ENCODE peak calls at places on chromosomes 7 and 10, in nine cellular contexts. I, Z, T, L, K, P, M, E and A are unnamed samples.

GRCh38 chr10:73856261-73856660 is 18.1 kb downstream of the CAMK2G start:
- DNase-seq in T (no peak), M (no peak), P (no peak), I (no peak), K (no peak), Z (no peak), E (no peak), L (no peak), A (no peak)

GRCh38 chr10:119517235-119518141 is 25.0 kb downstream of the RGS10 start:
- DNase-seq in E (no peak), Z (peak), M (peak), I (no peak), K (peak), L (peak), T (peak), P (peak), A (no peak)

GRCh38 chr7:112529486-112529885 is 48.7 kb downstream of the LSMEM1 start:
- DNase-seq in I (no peak), T (peak), L (no peak), E (no peak), K (no peak), M (no peak), P (peak), Z (no peak), A (no peak)

GRCh38 chr10:15585303-15585715 is 134.4 kb downstream of the ITGA8 start:
- DNase-seq in M (peak), Z (peak), P (peak), T (peak), E (peak), I (peak), K (peak), L (no peak), A (no peak)

GRCh38 chr7:44329888-44330287 is 4.5 kb upstream of the CAMK2B start:
- DNase-seq in M (no peak), K (no peak), I (no peak), L (no peak), P (no peak), E (no peak), Z (no peak), T (no peak), A (no peak)

GRCh38 chr7:18354686-18355085 is 140.9 kb upstream of the HDAC9 start:
- DNase-seq in Z (no peak), E (no peak), P (no peak), M (no peak), K (no peak), L (no peak), T (no peak), I (no peak), A (no peak)

GRCh38 chr7:2810682-2811471 is 33.2 kb downstream of the GNA12 start:
- DNase-seq in P (no peak), T (no peak), L (no peak), M (peak), Z (no peak), I (no peak), K (peak), E (no peak), A (no peak)

GRCh38 chr7:26815452-26815851 is 48.9 kb downstream of the SKAP2 start:
- DNase-seq in M (no peak), I (no peak), K (no peak), Z (no peak), L (no peak), T (no peak), P (no peak), E (no peak), A (no peak)

GRCh38 chr10:65235846-65236245 is 1690.0 kb upstream of the LRRTM3 start:
- DNase-seq in Z (no peak), T (no peak), E (no peak), I (no peak), P (no peak), K (no peak), M (no peak), L (no peak), A (no peak)

GRCh38 chr10:33421789-33422188 is 87.3 kb upstream of the NRP1 start:
- DNase-seq in Z (peak), L (no peak), M (no peak), P (peak), K (no peak), E (no peak), I (peak), T (peak), A (no peak)

GRCh38 chr10:66928000-66928770 is 2.3 kb downstream of the LRRTM3 start:
- DNase-seq in K (peak), Z (no peak), T (no peak), I (no peak), M (no peak), E (peak), L (no peak), P (no peak), A (no peak)

GRCh38 chr10:5416981-5417380 is 4.6 kb downstream of the NET1 start:
- DNase-seq in P (no peak), T (no peak), E (peak), L (no peak), K (peak), Z (no peak), M (no peak), I (peak), A (no peak)

GRCh38 chr10:100122780-100123179 is 41.1 kb upstream of the CPN1 start:
- DNase-seq in I (no peak), P (no peak), K (no peak), M (no peak), E (no peak), T (no peak), L (no peak), Z (no peak), A (no peak)

GRCh38 chr7:18958627-18959026 is 158.8 kb downstream of the TWIST1 start:
- DNase-seq in T (peak), I (no peak), E (no peak), P (peak), K (no peak), L (no peak), M (no peak), Z (no peak), A (no peak)

GRCh38 chr7:126940723-126941307 is 311.9 kb downstream of the GRM8 start:
- DNase-seq in K (no peak), M (no peak), E (no peak), T (peak), P (no peak), Z (peak), L (no peak), I (no peak), A (no peak)

GRCh38 chr7:150595361-150595760 is 28.2 kb downstream of the GIMAP4 start:
- DNase-seq in E (no peak), T (no peak), K (no peak), M (no peak), I (no peak), L (no peak), Z (no peak), P (no peak), A (no peak)

DNA sequence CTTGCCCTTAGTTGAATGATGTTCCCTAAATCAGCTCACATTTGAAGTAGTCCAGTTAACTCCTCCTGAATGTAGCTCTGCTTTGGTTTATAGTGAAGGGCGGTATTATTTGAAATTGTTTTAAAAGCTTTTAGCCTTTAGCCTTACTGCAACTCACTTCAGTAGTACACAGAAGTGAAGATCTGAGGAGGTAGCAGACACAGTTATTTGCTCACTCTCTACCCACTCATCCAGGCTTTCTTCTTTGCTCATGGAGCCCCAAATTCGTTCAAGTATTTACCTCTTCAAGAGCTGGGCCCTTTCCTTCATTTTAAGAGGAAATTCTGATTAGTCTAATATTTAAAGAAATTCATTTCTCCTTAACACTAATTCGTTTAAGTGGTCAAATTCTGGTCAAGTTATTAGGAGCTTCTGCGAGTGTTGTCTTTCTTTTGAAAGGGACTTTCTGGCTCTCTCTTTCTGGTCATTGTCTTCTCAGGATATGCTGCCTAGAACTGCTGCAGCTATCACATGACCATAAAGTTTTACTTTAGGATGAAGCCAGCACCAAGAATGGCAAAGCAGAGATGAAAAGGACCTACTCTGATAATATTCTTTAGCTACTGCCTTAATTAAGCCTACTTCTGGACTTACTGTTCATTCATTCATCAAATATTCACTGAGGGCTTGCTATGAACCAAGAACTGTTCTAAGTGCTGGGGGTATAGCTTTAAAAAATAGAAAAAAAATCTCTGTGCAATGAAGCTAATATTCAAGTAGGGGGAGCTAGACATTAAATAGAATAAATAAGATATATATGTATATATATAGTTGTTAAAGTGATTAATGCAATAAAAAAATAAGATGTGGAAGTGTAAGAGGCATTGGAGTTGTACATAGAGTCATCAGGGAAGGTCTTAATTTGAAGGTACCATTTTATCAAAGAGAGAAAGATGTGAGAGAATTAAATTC is 180.9 kb upstream of the AGR3 start:
- DNase-seq in M (no peak), T (no peak), Z (no peak), I (no peak), P (no peak), E (no peak), K (no peak), L (no peak), A (no peak)
- TF ChIP-seq CTCF in M (peak), T (peak), Z (peak), I (no peak), P (peak), E (no peak), K (peak), L (peak), A (peak)

DNA sequence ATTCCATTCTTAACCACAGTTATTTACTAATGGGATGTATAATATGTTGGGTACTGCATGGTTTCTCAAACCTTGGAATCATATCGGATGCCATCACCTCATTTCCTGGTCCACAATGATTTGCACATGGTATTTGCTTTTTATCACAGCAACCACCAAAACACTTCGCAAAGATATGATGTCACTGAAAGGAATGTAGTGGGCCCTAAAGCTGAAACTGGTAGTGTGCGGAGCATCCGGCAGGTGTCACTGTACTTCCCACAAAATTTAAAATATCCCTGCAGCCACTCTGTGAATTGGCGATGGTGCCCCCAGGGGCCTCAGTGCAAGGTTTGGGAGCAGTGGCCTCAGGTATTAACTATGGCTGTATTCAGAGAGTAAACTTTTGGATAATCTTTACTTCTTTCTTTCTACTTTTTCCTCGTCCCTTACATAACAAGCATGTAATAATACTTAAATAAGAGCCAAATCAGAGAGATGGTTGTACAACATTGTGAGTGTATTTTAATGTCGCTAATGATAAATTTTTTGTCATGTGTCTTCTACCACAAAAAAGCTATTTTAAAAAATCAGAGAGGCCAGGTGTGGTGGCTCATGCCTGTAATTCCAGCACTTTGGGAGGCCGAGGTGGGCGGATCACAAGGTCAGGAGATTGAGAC is 66.2 kb downstream of the FAM241B start:
- DNase-seq in P (peak), Z (peak), T (peak), M (no peak), E (peak), L (no peak), I (no peak), K (peak), A (no peak)
- TF ChIP-seq CTCF in P (peak), Z (peak), T (peak), M (peak), E (peak), L (peak), I (peak), K (peak), A (peak)

DNA sequence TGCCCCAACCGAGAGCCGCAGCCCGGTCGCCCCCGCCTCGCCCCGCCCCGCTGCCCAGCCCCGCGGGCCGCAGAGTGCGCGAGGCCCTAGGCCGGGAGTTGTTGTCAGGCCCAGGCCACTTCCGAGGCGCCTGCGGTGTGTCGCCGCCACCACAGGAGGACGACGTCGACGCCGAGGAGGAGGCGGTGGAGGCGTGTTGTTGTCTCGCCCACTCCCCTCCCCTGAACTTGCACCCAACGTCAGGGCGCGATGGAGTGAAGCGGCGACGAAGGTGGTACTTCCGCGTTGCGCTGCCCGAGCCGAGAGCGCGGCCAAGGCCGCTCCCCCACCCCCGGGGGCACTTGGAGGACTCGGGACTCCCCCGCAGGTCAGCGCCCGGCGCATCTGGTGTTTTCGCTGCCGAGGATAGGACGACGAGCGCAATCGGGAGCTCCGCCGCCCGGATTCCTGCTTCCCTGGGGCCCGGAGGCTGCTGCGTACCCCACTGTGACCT is at the start of gene CDK13:
- DNase-seq in K (peak), I (peak), P (peak), T (peak), M (peak), L (peak), Z (peak), E (peak), A (peak)
- TF ChIP-seq CTCF in K (peak), I (no peak), P (no peak), T (no peak), M (no peak), L (no peak), Z (peak), E (no peak), A (peak)

GRCh38 chr10:72385724-72386123 is 31.0 kb upstream of the DNAJB12 start:
- DNase-seq in E (no peak), I (no peak), P (no peak), M (no peak), T (no peak), L (no peak), Z (no peak), K (peak), A (no peak)
- TF ChIP-seq CTCF in E (no peak), I (no peak), P (no peak), M (no peak), T (no peak), L (no peak), Z (no peak), K (no peak), A (no peak)

DNA sequence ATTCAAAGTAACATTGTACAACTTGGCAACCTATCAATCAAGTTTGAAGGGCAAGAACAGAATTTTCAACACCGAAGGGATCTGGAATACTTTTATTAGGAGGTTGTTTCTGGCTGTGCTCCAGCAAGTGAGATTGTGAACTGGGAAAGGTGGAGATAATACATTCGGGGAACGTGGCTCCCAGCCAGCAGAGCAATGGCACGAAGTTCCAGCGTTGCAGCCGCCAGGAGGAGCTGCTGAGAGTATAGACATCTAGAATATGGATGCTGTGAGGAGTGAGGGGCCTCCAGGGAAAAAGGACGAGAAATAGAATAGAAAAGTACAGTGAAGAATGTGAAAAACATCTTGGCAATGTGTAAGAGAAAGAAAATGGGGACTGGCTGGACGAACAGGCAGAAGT is 69.5 kb downstream of the TCERG1L start:
- DNase-seq in M (peak), Z (peak), T (no peak), I (no peak), L (no peak), E (peak), K (peak), P (no peak), A (no peak)
- TF ChIP-seq CTCF in M (peak), Z (peak), T (no peak), I (no peak), L (no peak), E (no peak), K (peak), P (peak), A (peak)

GRCh38 chr10:125982256-125982948 is 86.0 kb downstream of the FANK1 start:
- DNase-seq in I (no peak), L (no peak), T (peak), K (peak), E (peak), M (no peak), P (peak), Z (peak), A (no peak)

GRCh38 chr10:125979976-125980375 is 83.6 kb downstream of the FANK1 start:
- DNase-seq in P (no peak), Z (no peak), E (no peak), L (no peak), I (no peak), K (no peak), T (no peak), M (no peak), A (no peak)

GRCh38 chr10:125980521-125980920 is 84.2 kb downstream of the FANK1 start:
- DNase-seq in I (no peak), E (no peak), K (no peak), M (no peak), T (no peak), P (no peak), L (no peak), Z (no peak), A (no peak)

GRCh38 chr10:125983161-125983560 is 86.8 kb downstream of the FANK1 start:
- DNase-seq in L (no peak), M (no peak), E (no peak), I (no peak), P (no peak), T (no peak), K (no peak), Z (no peak), A (no peak)

GRCh38 chr10:125977206-125977605 is 80.8 kb downstream of the FANK1 start:
- DNase-seq in L (no peak), K (peak), I (no peak), T (no peak), M (no peak), E (peak), Z (no peak), P (no peak), A (no peak)
- TF ChIP-seq CTCF in L (no peak), K (peak), I (no peak), T (no peak), M (no peak), E (peak), Z (no peak), P (no peak), A (no peak)